ENCODE peak calls at places on chromosomes 6 and 20, in seven cellular contexts. One of them, this sample, is unnamed.

GRCh38 chr20:62161347-62161746 is 17.8 kb downstream of the SS18L1 start:
- DNase-seq in left ventricle myocardium inferior: no peak
- DNase-seq in AG09309: no peak
- DNase-seq in IMR-90: peak
- DNase-seq in CD8-positive, alpha-beta T cell: no peak
- DNase-seq in neural progenitor cell: no peak
- DNase-seq in colonic mucosa: no peak
- DNase-seq in this sample: peak

GRCh38 chr6:141388666-141389065 is 744.1 kb upstream of the GJE1 start:
- DNase-seq in left ventricle myocardium inferior: no peak
- DNase-seq in AG09309: no peak
- DNase-seq in IMR-90: no peak
- DNase-seq in CD8-positive, alpha-beta T cell: no peak
- DNase-seq in neural progenitor cell: no peak
- DNase-seq in colonic mucosa: no peak
- DNase-seq in this sample: no peak

GRCh38 chr6:89836637-89837222 is 7.0 kb downstream of the CASP8AP2 start:
- DNase-seq in left ventricle myocardium inferior: no peak
- DNase-seq in AG09309: no peak
- DNase-seq in IMR-90: no peak
- DNase-seq in CD8-positive, alpha-beta T cell: no peak
- DNase-seq in neural progenitor cell: no peak
- DNase-seq in colonic mucosa: no peak
- DNase-seq in this sample: no peak

GRCh38 chr20:48818481-48818987 is 9.3 kb downstream of the PREX1 start:
- DNase-seq in left ventricle myocardium inferior: no peak
- DNase-seq in AG09309: no peak
- DNase-seq in IMR-90: no peak
- DNase-seq in CD8-positive, alpha-beta T cell: peak
- DNase-seq in neural progenitor cell: no peak
- DNase-seq in colonic mucosa: no peak
- DNase-seq in this sample: no peak

GRCh38 chr20:13277663-13278295 is 56.7 kb downstream of the ISM1 start:
- DNase-seq in left ventricle myocardium inferior: no peak
- DNase-seq in AG09309: peak
- DNase-seq in IMR-90: no peak
- DNase-seq in CD8-positive, alpha-beta T cell: no peak
- DNase-seq in neural progenitor cell: no peak
- DNase-seq in colonic mucosa: no peak
- DNase-seq in this sample: no peak

GRCh38 chr20:23048283-23049200 is 930 bp downstream of the THBD start:
- DNase-seq in left ventricle myocardium inferior: peak
- DNase-seq in AG09309: no peak
- DNase-seq in IMR-90: peak
- DNase-seq in CD8-positive, alpha-beta T cell: no peak
- DNase-seq in neural progenitor cell: peak
- DNase-seq in colonic mucosa: peak
- DNase-seq in this sample: peak

GRCh38 chr6:119586250-119586882 is 236.8 kb upstream of the MAN1A1 start:
- DNase-seq in left ventricle myocardium inferior: no peak
- DNase-seq in AG09309: no peak
- DNase-seq in IMR-90: no peak
- DNase-seq in CD8-positive, alpha-beta T cell: no peak
- DNase-seq in neural progenitor cell: no peak
- DNase-seq in colonic mucosa: no peak
- DNase-seq in this sample: no peak

GRCh38 chr6:64221776-64222175 is 586.2 kb downstream of the PHF3 start:
- DNase-seq in left ventricle myocardium inferior: no peak
- DNase-seq in AG09309: no peak
- DNase-seq in IMR-90: peak
- DNase-seq in CD8-positive, alpha-beta T cell: no peak
- DNase-seq in neural progenitor cell: no peak
- DNase-seq in colonic mucosa: no peak
- DNase-seq in this sample: no peak

GRCh38 chr6:107173779-107174178 is 58.5 kb upstream of the BEND3 start:
- DNase-seq in left ventricle myocardium inferior: no peak
- DNase-seq in AG09309: no peak
- DNase-seq in IMR-90: peak
- DNase-seq in CD8-positive, alpha-beta T cell: no peak
- DNase-seq in neural progenitor cell: no peak
- DNase-seq in colonic mucosa: no peak
- DNase-seq in this sample: no peak

GRCh38 chr20:58701431-58702160 is 9.0 kb downstream of the NPEPL1 start:
- DNase-seq in left ventricle myocardium inferior: peak
- DNase-seq in AG09309: no peak
- DNase-seq in IMR-90: no peak
- DNase-seq in CD8-positive, alpha-beta T cell: no peak
- DNase-seq in neural progenitor cell: no peak
- DNase-seq in colonic mucosa: no peak
- DNase-seq in this sample: no peak

GRCh38 chr20:62762376-62762775 is 33.9 kb upstream of the MRGBP start:
- DNase-seq in left ventricle myocardium inferior: no peak
- DNase-seq in AG09309: no peak
- DNase-seq in IMR-90: no peak
- DNase-seq in CD8-positive, alpha-beta T cell: no peak
- DNase-seq in neural progenitor cell: no peak
- DNase-seq in colonic mucosa: no peak
- DNase-seq in this sample: no peak

GRCh38 chr20:20214757-20215275 is 153.1 kb upstream of the INSM1 start:
- DNase-seq in left ventricle myocardium inferior: no peak
- DNase-seq in AG09309: no peak
- DNase-seq in IMR-90: no peak
- DNase-seq in CD8-positive, alpha-beta T cell: no peak
- DNase-seq in neural progenitor cell: no peak
- DNase-seq in colonic mucosa: no peak
- DNase-seq in this sample: no peak

GRCh38 chr6:166765234-166765541 is 138.1 kb upstream of the RPS6KA2 start:
- DNase-seq in left ventricle myocardium inferior: no peak
- DNase-seq in AG09309: no peak
- DNase-seq in IMR-90: no peak
- DNase-seq in CD8-positive, alpha-beta T cell: no peak
- DNase-seq in neural progenitor cell: no peak
- DNase-seq in colonic mucosa: no peak
- DNase-seq in this sample: no peak

GRCh38 chr6:43985329-43985728 is 141.9 kb downstream of the MRPL14 start:
- DNase-seq in left ventricle myocardium inferior: no peak
- DNase-seq in AG09309: no peak
- DNase-seq in IMR-90: no peak
- DNase-seq in CD8-positive, alpha-beta T cell: no peak
- DNase-seq in neural progenitor cell: no peak
- DNase-seq in colonic mucosa: no peak
- DNase-seq in this sample: no peak

GRCh38 chr6:84798257-84798656 is 33.9 kb upstream of the TBX18 start:
- DNase-seq in left ventricle myocardium inferior: no peak
- DNase-seq in AG09309: no peak
- DNase-seq in IMR-90: no peak
- DNase-seq in CD8-positive, alpha-beta T cell: no peak
- DNase-seq in neural progenitor cell: no peak
- DNase-seq in colonic mucosa: no peak
- DNase-seq in this sample: no peak

GRCh38 chr20:35497780-35498189 is 31.7 kb downstream of the C20orf173 start:
- DNase-seq in left ventricle myocardium inferior: peak
- DNase-seq in AG09309: no peak
- DNase-seq in IMR-90: no peak
- DNase-seq in CD8-positive, alpha-beta T cell: no peak
- DNase-seq in neural progenitor cell: no peak
- DNase-seq in colonic mucosa: no peak
- DNase-seq in this sample: no peak

GRCh38 chr6:28867078-28867414 is 56.7 kb downstream of the TRIM27 start:
- DNase-seq in left ventricle myocardium inferior: no peak
- DNase-seq in AG09309: no peak
- DNase-seq in IMR-90: peak
- DNase-seq in CD8-positive, alpha-beta T cell: no peak
- DNase-seq in neural progenitor cell: peak
- DNase-seq in colonic mucosa: no peak
- DNase-seq in this sample: no peak

GRCh38 chr6:157218371-157219198 is 104.7 kb downstream of the TMEM242 start:
- DNase-seq in left ventricle myocardium inferior: no peak
- DNase-seq in AG09309: no peak
- DNase-seq in IMR-90: no peak
- DNase-seq in CD8-positive, alpha-beta T cell: no peak
- DNase-seq in neural progenitor cell: no peak
- DNase-seq in colonic mucosa: peak
- DNase-seq in this sample: no peak

GRCh38 chr20:23268792-23269354 is 81.7 kb upstream of the NXT1 start:
- DNase-seq in left ventricle myocardium inferior: no peak
- DNase-seq in AG09309: no peak
- DNase-seq in IMR-90: no peak
- DNase-seq in CD8-positive, alpha-beta T cell: no peak
- DNase-seq in neural progenitor cell: no peak
- DNase-seq in colonic mucosa: no peak
- DNase-seq in this sample: no peak

GRCh38 chr20:32018269-32019155 is 8.3 kb downstream of the CCM2L start:
- DNase-seq in left ventricle myocardium inferior: peak
- DNase-seq in AG09309: no peak
- DNase-seq in IMR-90: no peak
- DNase-seq in CD8-positive, alpha-beta T cell: peak
- DNase-seq in neural progenitor cell: peak
- DNase-seq in colonic mucosa: peak
- DNase-seq in this sample: peak

GRCh38 chr20:32019563-32020463 is 9.6 kb downstream of the CCM2L start:
- DNase-seq in left ventricle myocardium inferior: no peak
- DNase-seq in AG09309: no peak
- DNase-seq in IMR-90: no peak
- DNase-seq in CD8-positive, alpha-beta T cell: no peak
- DNase-seq in neural progenitor cell: no peak
- DNase-seq in colonic mucosa: no peak
- DNase-seq in this sample: no peak

GRCh38 chr20:32021091-32021490 is 10.9 kb downstream of the CCM2L start:
- DNase-seq in left ventricle myocardium inferior: no peak
- DNase-seq in AG09309: no peak
- DNase-seq in IMR-90: no peak
- DNase-seq in CD8-positive, alpha-beta T cell: no peak
- DNase-seq in neural progenitor cell: no peak
- DNase-seq in colonic mucosa: no peak
- DNase-seq in this sample: no peak

GRCh38 chr20:32019156-32019510 is 8.9 kb downstream of the CCM2L start:
- DNase-seq in left ventricle myocardium inferior: no peak
- DNase-seq in AG09309: no peak
- DNase-seq in IMR-90: no peak
- DNase-seq in CD8-positive, alpha-beta T cell: no peak
- DNase-seq in neural progenitor cell: peak
- DNase-seq in colonic mucosa: no peak
- DNase-seq in this sample: peak

GRCh38 chr20:32017711-32018251 is 7.5 kb downstream of the CCM2L start:
- DNase-seq in left ventricle myocardium inferior: no peak
- DNase-seq in AG09309: no peak
- DNase-seq in IMR-90: no peak
- DNase-seq in CD8-positive, alpha-beta T cell: peak
- DNase-seq in neural progenitor cell: peak
- DNase-seq in colonic mucosa: peak
- DNase-seq in this sample: peak
- TF ChIP-seq CTCF in left ventricle myocardium inferior: no peak
- TF ChIP-seq CTCF in AG09309: no peak
- TF ChIP-seq CTCF in IMR-90: no peak
- TF ChIP-seq CTCF in CD8-positive, alpha-beta T cell: no peak
- TF ChIP-seq CTCF in neural progenitor cell: peak
- TF ChIP-seq CTCF in colonic mucosa: no peak
- TF ChIP-seq CTCF in this sample: peak

DNA sequence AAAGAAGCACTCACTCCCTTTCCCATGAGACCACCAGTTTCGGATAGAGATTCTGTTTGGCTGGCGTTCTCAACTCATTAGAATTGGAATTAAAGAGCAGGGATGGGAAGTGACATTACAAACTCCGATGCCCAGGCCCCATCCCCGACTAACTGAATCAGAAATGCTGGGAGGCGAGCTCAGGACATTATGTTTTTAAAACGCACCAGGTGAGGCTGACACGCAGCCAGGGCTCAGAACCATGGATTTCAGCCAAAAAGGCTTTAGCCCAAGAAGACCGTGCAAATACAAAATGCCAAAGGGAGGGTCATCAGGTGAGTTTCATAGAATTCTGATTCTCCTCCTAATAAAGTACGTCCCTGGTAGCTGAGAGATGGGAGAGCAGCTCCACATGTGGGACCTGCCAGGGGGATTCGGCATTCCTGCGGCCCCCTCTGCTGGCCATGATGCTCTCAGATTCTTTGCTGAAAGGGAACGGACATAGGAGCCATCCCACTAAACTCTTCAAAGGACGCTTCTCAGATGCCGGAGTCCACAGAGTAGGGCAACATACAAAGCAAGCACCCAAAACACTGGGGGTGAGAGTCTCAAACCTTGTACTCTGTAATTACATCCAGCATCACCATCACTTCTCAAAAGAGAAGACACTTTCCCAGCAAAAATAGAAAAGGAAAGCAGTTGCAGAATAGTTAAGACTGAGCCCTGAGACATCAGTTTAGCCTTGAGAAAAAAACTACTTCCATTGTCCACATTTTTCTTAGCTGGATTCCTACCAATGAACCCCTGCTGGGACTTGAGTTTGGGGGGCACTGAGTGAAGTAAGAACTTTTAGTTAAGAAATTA is 205.2 kb downstream of the BMP7 start:
- DNase-seq in left ventricle myocardium inferior: no peak
- DNase-seq in AG09309: no peak
- DNase-seq in IMR-90: no peak
- DNase-seq in CD8-positive, alpha-beta T cell: no peak
- DNase-seq in neural progenitor cell: peak
- DNase-seq in colonic mucosa: no peak
- DNase-seq in this sample: peak
- TF ChIP-seq CTCF in left ventricle myocardium inferior: no peak
- TF ChIP-seq CTCF in AG09309: peak
- TF ChIP-seq CTCF in IMR-90: peak
- TF ChIP-seq CTCF in CD8-positive, alpha-beta T cell: no peak
- TF ChIP-seq CTCF in neural progenitor cell: peak
- TF ChIP-seq CTCF in colonic mucosa: no peak
- TF ChIP-seq CTCF in this sample: peak

DNA sequence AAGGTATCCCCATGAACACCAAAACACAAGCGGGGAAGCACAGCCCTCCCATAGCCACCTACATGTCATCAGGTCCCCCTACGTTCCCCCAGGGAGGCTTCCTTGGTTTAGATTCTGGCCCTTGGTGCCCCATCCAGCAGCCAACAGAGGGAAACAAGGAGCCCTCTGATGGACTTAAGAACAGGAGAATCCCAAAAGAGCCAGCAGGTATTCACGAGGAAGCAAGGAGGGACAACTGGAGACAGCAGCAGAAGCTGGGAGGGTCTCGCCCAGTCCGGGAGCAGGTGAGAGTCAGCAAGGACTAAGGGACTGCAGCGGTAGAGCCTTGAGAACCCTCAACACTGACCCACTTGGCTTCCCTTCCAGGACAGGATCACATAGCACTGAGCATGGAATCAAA is 58.4 kb upstream of the TOP1 start:
- DNase-seq in left ventricle myocardium inferior: no peak
- DNase-seq in AG09309: no peak
- DNase-seq in IMR-90: no peak
- DNase-seq in CD8-positive, alpha-beta T cell: no peak
- DNase-seq in neural progenitor cell: peak
- DNase-seq in colonic mucosa: peak
- DNase-seq in this sample: no peak
- TF ChIP-seq CTCF in left ventricle myocardium inferior: no peak
- TF ChIP-seq CTCF in AG09309: peak
- TF ChIP-seq CTCF in IMR-90: peak
- TF ChIP-seq CTCF in CD8-positive, alpha-beta T cell: no peak
- TF ChIP-seq CTCF in neural progenitor cell: peak
- TF ChIP-seq CTCF in colonic mucosa: no peak
- TF ChIP-seq CTCF in this sample: no peak

DNA sequence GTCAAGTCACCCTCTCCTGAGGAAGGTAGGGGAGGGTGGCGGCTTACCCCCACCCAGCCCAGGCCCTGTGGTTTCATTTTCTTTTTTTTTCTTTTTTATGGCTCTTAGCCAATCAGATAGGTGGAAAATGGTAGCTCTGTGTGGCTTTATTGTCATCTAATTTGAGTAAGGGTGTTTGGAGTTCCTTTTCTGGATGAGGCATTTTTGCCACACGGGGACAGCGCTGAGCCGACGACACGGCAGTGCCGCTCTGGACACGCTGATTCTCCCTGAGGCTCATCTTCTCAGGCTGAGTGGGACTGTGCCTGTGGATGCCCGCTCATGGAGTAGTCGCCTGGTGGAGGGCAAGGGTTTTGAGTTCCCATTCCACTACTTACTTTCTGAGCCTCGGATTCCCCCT is 37.6 kb upstream of the ANGPT4 start:
- DNase-seq in left ventricle myocardium inferior: no peak
- DNase-seq in AG09309: no peak
- DNase-seq in IMR-90: no peak
- DNase-seq in CD8-positive, alpha-beta T cell: no peak
- DNase-seq in neural progenitor cell: peak
- DNase-seq in colonic mucosa: no peak
- DNase-seq in this sample: no peak
- TF ChIP-seq CTCF in left ventricle myocardium inferior: no peak
- TF ChIP-seq CTCF in AG09309: peak
- TF ChIP-seq CTCF in IMR-90: peak
- TF ChIP-seq CTCF in CD8-positive, alpha-beta T cell: no peak
- TF ChIP-seq CTCF in neural progenitor cell: peak
- TF ChIP-seq CTCF in colonic mucosa: no peak
- TF ChIP-seq CTCF in this sample: no peak

This sample was measured in Calu3.